ENCODE peak calls at places on chromosomes 6 and 20, in five cellular contexts. One of them, this sample, is unnamed.

GRCh38 chr6:163347021-163347446 is 67.5 kb upstream of the QKI start:
- DNase-seq in GM12892: no peak
- DNase-seq in upper lobe of left lung: no peak
- DNase-seq in transverse colon: no peak
- DNase-seq in stomach: no peak
- DNase-seq in this sample: no peak

GRCh38 chr20:50904067-50904570 is 27.1 kb downstream of the ADNP start:
- DNase-seq in transverse colon: no peak
- DNase-seq in GM12892: no peak
- DNase-seq in stomach: no peak
- DNase-seq in upper lobe of left lung: no peak
- DNase-seq in this sample: no peak

GRCh38 chr20:38789503-38790209 is 15.8 kb upstream of the PPP1R16B start:
- DNase-seq in upper lobe of left lung: no peak
- DNase-seq in GM12892: no peak
- DNase-seq in stomach: no peak
- DNase-seq in transverse colon: no peak
- DNase-seq in this sample: no peak

GRCh38 chr6:3750324-3751018 is 1.0 kb downstream of the PXDC1 start:
- DNase-seq in upper lobe of left lung: peak
- DNase-seq in transverse colon: peak
- DNase-seq in GM12892: peak
- DNase-seq in stomach: peak
- DNase-seq in this sample: no peak

GRCh38 chr20:59632426-59633113 is 28.2 kb downstream of the PHACTR3 start:
- DNase-seq in GM12892: no peak
- DNase-seq in stomach: peak
- DNase-seq in upper lobe of left lung: no peak
- DNase-seq in transverse colon: no peak
- DNase-seq in this sample: no peak

GRCh38 chr20:44888226-44889103 is 3.0 kb downstream of the YWHAB start:
- DNase-seq in upper lobe of left lung: no peak
- DNase-seq in stomach: no peak
- DNase-seq in GM12892: no peak
- DNase-seq in transverse colon: no peak
- DNase-seq in this sample: no peak

GRCh38 chr6:112639436-112639835 is 292.3 kb downstream of the RFPL4B start:
- DNase-seq in GM12892: no peak
- DNase-seq in stomach: no peak
- DNase-seq in upper lobe of left lung: no peak
- DNase-seq in transverse colon: no peak
- DNase-seq in this sample: no peak

GRCh38 chr6:121835662-121836061 is 400.2 kb downstream of the GJA1 start:
- DNase-seq in transverse colon: no peak
- DNase-seq in stomach: no peak
- DNase-seq in upper lobe of left lung: no peak
- DNase-seq in GM12892: no peak
- DNase-seq in this sample: no peak

GRCh38 chr20:17845701-17846475 is 122.7 kb downstream of the SNX5 start:
- DNase-seq in stomach: no peak
- DNase-seq in transverse colon: peak
- DNase-seq in GM12892: no peak
- DNase-seq in upper lobe of left lung: no peak
- DNase-seq in this sample: no peak

GRCh38 chr6:49906511-49906910 is 40.2 kb upstream of the CRISP1 start:
- DNase-seq in stomach: no peak
- DNase-seq in upper lobe of left lung: no peak
- DNase-seq in transverse colon: no peak
- DNase-seq in GM12892: no peak
- DNase-seq in this sample: no peak

GRCh38 chr6:2531426-2532208 is 219.1 kb downstream of the MYLK4 start:
- DNase-seq in transverse colon: no peak
- DNase-seq in GM12892: no peak
- DNase-seq in upper lobe of left lung: no peak
- DNase-seq in stomach: no peak
- DNase-seq in this sample: no peak

GRCh38 chr6:44622555-44622954 is 235.0 kb downstream of the CDC5L start:
- DNase-seq in transverse colon: no peak
- DNase-seq in upper lobe of left lung: no peak
- DNase-seq in GM12892: no peak
- DNase-seq in stomach: no peak
- DNase-seq in this sample: no peak

GRCh38 chr6:408599-409102 is 17.1 kb downstream of the IRF4 start:
- DNase-seq in stomach: no peak
- DNase-seq in GM12892: no peak
- DNase-seq in transverse colon: no peak
- DNase-seq in upper lobe of left lung: no peak
- DNase-seq in this sample: no peak

GRCh38 chr6:127267742-127268588 is 1.3 kb downstream of the RNF146 start:
- DNase-seq in upper lobe of left lung: no peak
- DNase-seq in GM12892: no peak
- DNase-seq in transverse colon: no peak
- DNase-seq in stomach: no peak
- DNase-seq in this sample: no peak

GRCh38 chr20:18019068-18019467 is 38.6 kb downstream of the OVOL2 start:
- DNase-seq in transverse colon: no peak
- DNase-seq in upper lobe of left lung: no peak
- DNase-seq in stomach: no peak
- DNase-seq in GM12892: peak
- DNase-seq in this sample: peak

GRCh38 chr6:137763861-137764260 is 103.2 kb upstream of the TNFAIP3 start:
- DNase-seq in GM12892: no peak
- DNase-seq in stomach: no peak
- DNase-seq in upper lobe of left lung: no peak
- DNase-seq in transverse colon: no peak
- DNase-seq in this sample: no peak

GRCh38 chr20:61839912-61840441 is 225.7 kb downstream of the TAF4 start:
- DNase-seq in upper lobe of left lung: no peak
- DNase-seq in stomach: no peak
- DNase-seq in GM12892: no peak
- DNase-seq in transverse colon: no peak
- DNase-seq in this sample: no peak

GRCh38 chr20:1397710-1398109 is 4.9 kb upstream of the FKBP1A start:
- DNase-seq in transverse colon: no peak
- DNase-seq in stomach: no peak
- DNase-seq in GM12892: no peak
- DNase-seq in upper lobe of left lung: no peak
- DNase-seq in this sample: no peak
- TF ChIP-seq POLR2AphosphoS5 in transverse colon: no peak
- TF ChIP-seq POLR2AphosphoS5 in stomach: no peak
- TF ChIP-seq POLR2AphosphoS5 in GM12892: no peak
- TF ChIP-seq POLR2AphosphoS5 in upper lobe of left lung: no peak
- TF ChIP-seq POLR2AphosphoS5 in this sample: no peak

GRCh38 chr20:63274381-63275228 is 2.0 kb downstream of the ARFGAP1 start:
- DNase-seq in transverse colon: no peak
- DNase-seq in upper lobe of left lung: peak
- DNase-seq in GM12892: no peak
- DNase-seq in stomach: no peak
- DNase-seq in this sample: no peak
- TF ChIP-seq POLR2A in transverse colon: no peak
- TF ChIP-seq POLR2A in upper lobe of left lung: no peak
- TF ChIP-seq POLR2A in GM12892: no peak
- TF ChIP-seq POLR2A in stomach: no peak
- TF ChIP-seq POLR2A in this sample: no peak

DNA sequence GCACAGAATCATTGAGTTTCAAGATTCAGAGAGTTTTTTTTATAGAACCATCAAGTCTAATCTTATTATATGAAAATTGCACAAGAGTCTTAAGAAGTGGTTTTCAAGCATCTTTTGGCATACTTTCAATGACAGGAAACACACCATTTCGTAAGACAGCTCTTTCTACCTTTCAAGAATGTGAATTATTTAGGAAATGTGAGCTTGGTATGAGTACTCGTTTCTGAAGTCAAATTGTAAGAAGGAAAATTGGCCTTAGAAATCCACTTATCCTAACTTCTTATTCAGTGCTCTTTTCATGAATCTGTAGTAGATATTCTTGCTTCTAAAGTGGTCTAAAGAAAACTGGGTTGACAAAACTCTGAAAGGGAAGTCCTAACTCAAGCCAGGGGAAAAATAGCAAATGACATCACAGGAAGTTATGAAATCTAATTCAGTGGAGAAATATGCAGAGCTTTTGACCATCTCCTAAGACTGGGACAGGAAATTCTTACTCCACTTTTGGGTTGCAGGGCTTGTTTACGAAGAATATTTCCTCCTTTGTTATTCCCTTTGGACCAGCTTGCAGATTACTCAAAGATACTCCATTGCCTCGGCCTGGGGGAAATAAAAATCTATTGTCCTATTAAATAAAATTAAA is 38.4 kb upstream of the OGFRL1 start:
- DNase-seq in GM12892: no peak
- DNase-seq in upper lobe of left lung: no peak
- DNase-seq in transverse colon: no peak
- DNase-seq in stomach: no peak
- DNase-seq in this sample: no peak
- TF ChIP-seq POLR2AphosphoS5 in GM12892: no peak
- TF ChIP-seq POLR2AphosphoS5 in upper lobe of left lung: no peak
- TF ChIP-seq POLR2AphosphoS5 in transverse colon: no peak
- TF ChIP-seq POLR2AphosphoS5 in stomach: no peak
- TF ChIP-seq POLR2AphosphoS5 in this sample: no peak

GRCh38 chr6:35731414-35731735 is 5.5 kb upstream of the ARMC12 start:
- DNase-seq in transverse colon: peak
- DNase-seq in upper lobe of left lung: peak
- DNase-seq in GM12892: peak
- DNase-seq in stomach: peak
- DNase-seq in this sample: peak
- TF ChIP-seq POLR2A in transverse colon: peak
- TF ChIP-seq POLR2A in upper lobe of left lung: peak
- TF ChIP-seq POLR2A in GM12892: peak
- TF ChIP-seq POLR2A in stomach: no peak
- TF ChIP-seq POLR2A in this sample: peak

DNA sequence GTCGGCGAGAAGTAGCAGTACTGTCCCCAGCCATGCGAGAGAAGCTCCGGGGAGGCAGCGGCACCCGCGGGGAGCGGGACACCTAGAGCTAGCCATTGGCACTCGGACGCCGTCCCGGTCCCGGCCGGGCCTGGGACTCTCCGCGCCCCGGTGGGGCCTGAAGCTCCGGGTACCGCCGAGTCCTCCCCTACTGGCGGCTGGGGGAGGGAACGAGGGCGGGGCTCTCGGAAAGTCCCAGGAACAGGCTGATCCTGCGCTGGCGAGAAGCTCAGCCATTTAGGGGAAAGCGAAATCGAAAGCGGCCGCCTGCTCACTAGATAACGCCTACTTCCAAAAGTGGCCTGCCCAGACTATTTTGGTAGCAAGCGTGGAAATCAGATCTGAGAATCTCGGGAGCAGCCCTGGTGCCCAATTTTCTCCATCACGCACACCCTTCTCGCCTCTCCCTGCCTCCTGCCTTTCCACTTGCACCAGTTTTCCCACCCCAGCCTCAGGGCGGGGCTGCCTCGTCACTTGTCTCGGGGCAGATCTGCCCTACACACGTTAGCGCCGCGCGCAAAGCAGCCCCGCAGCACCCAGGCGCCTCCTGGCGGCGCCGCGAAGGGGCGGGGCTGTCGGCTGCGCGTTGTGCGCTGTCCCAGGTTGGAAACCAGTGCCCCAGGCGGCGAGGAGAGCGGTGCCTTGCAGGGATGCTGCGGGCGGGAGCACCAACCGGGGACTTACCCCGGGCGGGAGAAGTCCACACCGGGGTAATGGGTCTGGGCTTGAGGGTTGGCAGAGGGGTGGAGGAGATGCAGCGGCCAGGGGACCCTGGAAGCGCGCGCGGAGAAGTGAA is at the start of the genes PSMB9 and TAP1:
- DNase-seq in stomach: peak
- DNase-seq in transverse colon: peak
- DNase-seq in upper lobe of left lung: peak
- DNase-seq in GM12892: peak
- DNase-seq in this sample: peak
- TF ChIP-seq POLR2AphosphoS5 in stomach: peak
- TF ChIP-seq POLR2AphosphoS5 in transverse colon: peak
- TF ChIP-seq POLR2AphosphoS5 in upper lobe of left lung: peak
- TF ChIP-seq POLR2AphosphoS5 in GM12892: peak
- TF ChIP-seq POLR2AphosphoS5 in this sample: peak